ENCODE peak calls at places on chromosomes 4 and X, in four cellular contexts. D is lung, A is kidney epithelial cell, H is stomach. I is an unnamed sample.

GRCh38 chr4:6116696-6117285 is 83.6 kb downstream of the JAKMIP1 start:
- DNase-seq in D (no peak), A (no peak), H (peak), I (no peak)

GRCh38 chr4:180909279-180909678 is 1333.9 kb upstream of the TENM3 start:
- DNase-seq in D (no peak), A (no peak), H (no peak), I (no peak)

GRCh38 chr4:159352609-159353008 is 249.7 kb downstream of the RAPGEF2 start:
- DNase-seq in D (no peak), A (no peak), H (no peak), I (no peak)

GRCh38 chrX:150362599-150363481 is at the start of gene MAMLD1:
- DNase-seq in D (peak), A (no peak), H (peak), I (peak)

GRCh38 chr4:138451264-138451663 is 209.1 kb upstream of the SLC7A11 start:
- DNase-seq in D (no peak), A (no peak), H (no peak), I (no peak)

GRCh38 chr4:183987529-183987946 is 82.4 kb downstream of the STOX2 start:
- DNase-seq in D (peak), A (peak), H (peak), I (peak)

GRCh38 chr4:105630670-105631655 is 77.5 kb downstream of the INTS12 start:
- DNase-seq in D (no peak), A (no peak), H (no peak), I (no peak)

GRCh38 chr4:139633661-139634060 is 32.0 kb upstream of the MGST2 start:
- DNase-seq in D (no peak), A (no peak), H (peak), I (no peak)

GRCh38 chrX:53086464-53086863 is 4.3 kb downstream of the TSPYL2 start:
- DNase-seq in D (peak), A (no peak), H (peak), I (no peak)

GRCh38 chr4:97500423-97500822 is 642.9 kb downstream of the STPG2 start:
- DNase-seq in D (no peak), A (no peak), H (no peak), I (no peak)

GRCh38 chr4:187124311-187124710 is 400.7 kb upstream of the FAT1 start:
- DNase-seq in D (no peak), A (no peak), H (no peak), I (peak)

GRCh38 chr4:45621926-45622325 is 501.9 kb downstream of the GABRG1 start:
- DNase-seq in D (no peak), A (no peak), H (no peak), I (no peak)

GRCh38 chrX:23900220-23900797 is 7.4 kb downstream of the APOO start:
- DNase-seq in D (no peak), A (no peak), H (no peak), I (no peak)

GRCh38 chr4:70954032-70954431 is 39.4 kb upstream of the DCK start:
- DNase-seq in D (no peak), A (no peak), H (no peak), I (no peak)

GRCh38 chr4:7414046-7414445 is 20.7 kb downstream of the PSAPL1 start:
- DNase-seq in D (no peak), A (no peak), H (peak), I (no peak)

GRCh38 chr4:148164529-148164928 is 277.7 kb downstream of the NR3C2 start:
- DNase-seq in D (no peak), A (no peak), H (no peak), I (no peak)

GRCh38 chr4:175947117-175947722 is 118.4 kb upstream of the WDR17 start:
- DNase-seq in D (no peak), A (no peak), H (no peak), I (no peak)
- TF ChIP-seq CTCF in D (no peak), A (peak), H (peak), I (peak)

GRCh38 chr4:120922390-120923200 is at the start of gene PRDM5:
- DNase-seq in D (peak), A (no peak), H (peak), I (peak)
- TF ChIP-seq CTCF in D (no peak), A (peak), H (peak), I (peak)

GRCh38 chr4:134027931-134028330 is 173.7 kb downstream of the PABPC4L start:
- DNase-seq in D (no peak), A (peak), H (no peak), I (no peak)

GRCh38 chr4:134019657-134020056 is 181.9 kb downstream of the PABPC4L start:
- DNase-seq in D (no peak), A (no peak), H (no peak), I (no peak)

GRCh38 chr4:134018845-134019244 is 182.7 kb downstream of the PABPC4L start:
- DNase-seq in D (no peak), A (no peak), H (no peak), I (no peak)

GRCh38 chr4:134028411-134028810 is 173.2 kb downstream of the PABPC4L start:
- DNase-seq in D (no peak), A (peak), H (no peak), I (no peak)

GRCh38 chr4:134024251-134024650 is 177.3 kb downstream of the PABPC4L start:
- DNase-seq in D (no peak), A (no peak), H (no peak), I (no peak)
- TF ChIP-seq CTCF in D (no peak), A (peak), H (no peak), I (peak)

GRCh38 chrX:5236096-5236495 is 992.6 kb downstream of the NLGN4X start:
- DNase-seq in D (no peak), A (no peak), H (no peak), I (peak)
- TF ChIP-seq CTCF in D (no peak), A (peak), H (no peak), I (peak)

DNA sequence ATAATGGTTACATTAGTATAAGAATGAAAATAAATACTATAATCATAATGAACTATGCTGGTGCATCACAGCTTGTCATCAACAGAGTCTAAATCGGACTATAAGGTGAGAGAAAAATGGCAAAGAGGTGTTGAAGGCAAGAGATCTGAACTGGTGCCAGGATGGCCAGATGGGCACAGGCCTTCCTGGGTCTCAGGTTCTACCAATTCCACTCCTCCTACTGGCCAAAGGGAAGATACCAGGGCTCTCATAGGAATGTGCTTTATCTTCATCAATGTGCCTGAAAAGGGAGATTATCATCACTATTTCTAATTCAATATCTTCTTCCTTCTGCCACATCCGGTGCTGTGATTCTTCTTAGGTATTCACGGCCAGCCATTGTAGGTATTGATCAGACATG is 107.6 kb downstream of the GASK1B start:
- DNase-seq in D (no peak), A (no peak), H (no peak), I (no peak)
- TF ChIP-seq CTCF in D (no peak), A (no peak), H (no peak), I (no peak)

GRCh38 chr4:77045490-77045889 is 30.3 kb downstream of the CCNI start:
- DNase-seq in D (no peak), A (no peak), H (no peak), I (no peak)
- TF ChIP-seq CTCF in D (no peak), A (peak), H (no peak), I (peak)

I was measured in neural crest cell.